ENCODE peak calls at places on chromosomes 5 and 9, in seven cellular contexts. A, C, X, Z, R, L and Q are unnamed samples.

GRCh38 chr9:135883410-135884089 is 23.8 kb downstream of the CAMSAP1 start:
- DNase-seq in C (no peak), X (no peak), A (no peak), R (no peak), Z (no peak), L (no peak), Q (no peak)

GRCh38 chr9:129336601-129337286 is 158.7 kb upstream of the IER5L start:
- DNase-seq in X (no peak), C (no peak), A (no peak), L (peak; percentile 79), Z (no peak), R (no peak), Q (no peak)

GRCh38 chr9:78856781-78857180 is 559.9 kb downstream of the PSAT1 start:
- DNase-seq in A (no peak), C (no peak), R (no peak), Z (no peak), X (no peak), L (no peak), Q (no peak)

GRCh38 chr9:22454021-22454420 is 7.4 kb downstream of the DMRTA1 start:
- DNase-seq in R (no peak), C (no peak), X (no peak), A (no peak), L (no peak), Z (no peak), Q (no peak)

GRCh38 chr9:121720311-121720991 is 69.0 kb downstream of the DAB2IP start:
- DNase-seq in A (no peak), C (no peak), L (no peak), X (no peak), R (no peak), Z (no peak), Q (no peak)

GRCh38 chr9:78973906-78974305 is 597.9 kb upstream of the TLE4 start:
- DNase-seq in X (no peak), C (peak; percentile 48), Z (no peak), R (peak; percentile 16), L (no peak), A (no peak), Q (no peak)

GRCh38 chr9:105858284-105858683 is 163.9 kb downstream of the TMEM38B start:
- DNase-seq in A (no peak), X (no peak), L (no peak), R (no peak), C (no peak), Z (no peak), Q (no peak)

GRCh38 chr5:61496406-61497307 is 164.6 kb downstream of the ZSWIM6 start:
- DNase-seq in X (no peak), C (no peak), L (no peak), R (no peak), A (no peak), Z (no peak), Q (no peak)

GRCh38 chr9:76162109-76162730 is 232.0 kb downstream of the RFK start:
- DNase-seq in R (no peak), X (no peak), C (no peak), L (no peak), A (no peak), Z (no peak), Q (no peak)